ENCODE peak calls at places on chromosome 12, in five cellular contexts. One of them, this sample, is unnamed.

GRCh38 chr12:26855337-26856089 is 22.5 kb upstream of the ITPR2 start:
- DNase-seq in psoas muscle: no peak
- DNase-seq in AG10803: no peak
- DNase-seq in LNCaP clone FGC: no peak
- DNase-seq in coronary artery: no peak
- DNase-seq in this sample: no peak

GRCh38 chr12:131511391-131511802 is 199.5 kb upstream of the SFSWAP start:
- DNase-seq in LNCaP clone FGC: no peak
- DNase-seq in coronary artery: no peak
- DNase-seq in psoas muscle: no peak
- DNase-seq in AG10803: peak
- DNase-seq in this sample: no peak

GRCh38 chr12:131765961-131766360 is 55.1 kb downstream of the SFSWAP start:
- DNase-seq in coronary artery: no peak
- DNase-seq in AG10803: no peak
- DNase-seq in LNCaP clone FGC: no peak
- DNase-seq in psoas muscle: no peak
- DNase-seq in this sample: no peak

GRCh38 chr12:13962699-13963098 is 18.7 kb downstream of the GRIN2B start:
- DNase-seq in AG10803: no peak
- DNase-seq in psoas muscle: no peak
- DNase-seq in coronary artery: no peak
- DNase-seq in LNCaP clone FGC: no peak
- DNase-seq in this sample: no peak

GRCh38 chr12:8629486-8630033 is 16.9 kb upstream of the AICDA start:
- DNase-seq in LNCaP clone FGC: no peak
- DNase-seq in AG10803: peak
- DNase-seq in coronary artery: peak
- DNase-seq in psoas muscle: no peak
- DNase-seq in this sample: peak

GRCh38 chr12:119684730-119685129 is 16.8 kb downstream of the PRKAB1 start:
- DNase-seq in coronary artery: no peak
- DNase-seq in psoas muscle: no peak
- DNase-seq in LNCaP clone FGC: no peak
- DNase-seq in AG10803: peak
- DNase-seq in this sample: peak

GRCh38 chr12:29566441-29566840 is 69.0 kb upstream of the OVCH1 start:
- DNase-seq in coronary artery: no peak
- DNase-seq in AG10803: no peak
- DNase-seq in LNCaP clone FGC: no peak
- DNase-seq in psoas muscle: no peak
- DNase-seq in this sample: peak

GRCh38 chr12:18696971-18697602 is 40.7 kb downstream of the PLCZ1 start:
- DNase-seq in psoas muscle: no peak
- DNase-seq in AG10803: peak
- DNase-seq in LNCaP clone FGC: no peak
- DNase-seq in coronary artery: no peak
- DNase-seq in this sample: peak

GRCh38 chr12:34403706-34404376 is 381.5 kb downstream of the ALG10 start:
- DNase-seq in LNCaP clone FGC: no peak
- DNase-seq in AG10803: no peak
- DNase-seq in coronary artery: peak
- DNase-seq in psoas muscle: peak
- DNase-seq in this sample: no peak

GRCh38 chr12:93888964-93889363 is 211.8 kb downstream of the CRADD start:
- DNase-seq in AG10803: no peak
- DNase-seq in coronary artery: no peak
- DNase-seq in psoas muscle: no peak
- DNase-seq in LNCaP clone FGC: no peak
- DNase-seq in this sample: no peak

GRCh38 chr12:97767347-97767746 is 304.7 kb downstream of the RMST start:
- DNase-seq in LNCaP clone FGC: no peak
- DNase-seq in coronary artery: no peak
- DNase-seq in psoas muscle: no peak
- DNase-seq in AG10803: no peak
- DNase-seq in this sample: peak

GRCh38 chr12:14418526-14418925 is 53.0 kb downstream of the ATF7IP start:
- DNase-seq in AG10803: peak
- DNase-seq in psoas muscle: no peak
- DNase-seq in LNCaP clone FGC: peak
- DNase-seq in coronary artery: no peak
- DNase-seq in this sample: no peak

GRCh38 chr12:67747869-67748760 is 99.6 kb downstream of the DYRK2 start:
- DNase-seq in AG10803: peak
- DNase-seq in psoas muscle: peak
- DNase-seq in coronary artery: no peak
- DNase-seq in LNCaP clone FGC: no peak
- DNase-seq in this sample: peak

GRCh38 chr12:117096643-117097042 is 2.6 kb downstream of the TESC start:
- DNase-seq in AG10803: no peak
- DNase-seq in psoas muscle: no peak
- DNase-seq in coronary artery: no peak
- DNase-seq in LNCaP clone FGC: no peak
- DNase-seq in this sample: no peak

GRCh38 chr12:102811125-102811737 is 105.8 kb downstream of the PAH start:
- DNase-seq in psoas muscle: no peak
- DNase-seq in LNCaP clone FGC: peak
- DNase-seq in AG10803: peak
- DNase-seq in coronary artery: no peak
- DNase-seq in this sample: peak

GRCh38 chr12:120997448-120997847 is 18.8 kb downstream of the C12orf43 start:
- DNase-seq in AG10803: no peak
- DNase-seq in psoas muscle: no peak
- DNase-seq in LNCaP clone FGC: no peak
- DNase-seq in coronary artery: no peak
- DNase-seq in this sample: no peak

GRCh38 chr12:125203145-125203765 is 138.0 kb downstream of the AACS start:
- DNase-seq in coronary artery: no peak
- DNase-seq in LNCaP clone FGC: no peak
- DNase-seq in psoas muscle: no peak
- DNase-seq in AG10803: no peak
- DNase-seq in this sample: no peak

GRCh38 chr12:19303496-19303895 is 135.8 kb upstream of the AEBP2 start:
- DNase-seq in LNCaP clone FGC: no peak
- DNase-seq in psoas muscle: no peak
- DNase-seq in coronary artery: no peak
- DNase-seq in AG10803: no peak
- DNase-seq in this sample: no peak

GRCh38 chr12:47190271-47190750 is 110.6 kb upstream of the AMIGO2 start:
- DNase-seq in LNCaP clone FGC: no peak
- DNase-seq in AG10803: peak
- DNase-seq in coronary artery: no peak
- DNase-seq in psoas muscle: no peak
- DNase-seq in this sample: peak

GRCh38 chr12:47755655-47756562 is 2.8 kb downstream of the RAPGEF3 start:
- DNase-seq in LNCaP clone FGC: no peak
- DNase-seq in coronary artery: no peak
- DNase-seq in AG10803: no peak
- DNase-seq in psoas muscle: no peak
- DNase-seq in this sample: no peak

GRCh38 chr12:105474672-105475071 is 144.2 kb downstream of the C12orf75 start:
- DNase-seq in LNCaP clone FGC: no peak
- DNase-seq in coronary artery: no peak
- DNase-seq in psoas muscle: no peak
- DNase-seq in AG10803: peak
- DNase-seq in this sample: no peak

GRCh38 chr12:121333747-121334146 is 18.5 kb downstream of the ANAPC5 start:
- DNase-seq in LNCaP clone FGC: no peak
- DNase-seq in psoas muscle: no peak
- DNase-seq in coronary artery: no peak
- DNase-seq in AG10803: no peak
- DNase-seq in this sample: no peak

GRCh38 chr12:70576341-70577282 is 60.6 kb downstream of the PTPRB start:
- DNase-seq in coronary artery: no peak
- DNase-seq in psoas muscle: no peak
- DNase-seq in LNCaP clone FGC: peak
- DNase-seq in AG10803: peak
- DNase-seq in this sample: peak

GRCh38 chr12:27309293-27309994 is 23.2 kb upstream of the BMAL2 start:
- DNase-seq in LNCaP clone FGC: no peak
- DNase-seq in AG10803: no peak
- DNase-seq in coronary artery: no peak
- DNase-seq in psoas muscle: no peak
- DNase-seq in this sample: no peak

GRCh38 chr12:131836193-131836592 is 8.0 kb downstream of the MMP17 start:
- DNase-seq in AG10803: no peak
- DNase-seq in coronary artery: no peak
- DNase-seq in psoas muscle: no peak
- DNase-seq in LNCaP clone FGC: no peak
- DNase-seq in this sample: peak

GRCh38 chr12:90499793-90500192 is 455.2 kb downstream of the CCER1 start:
- DNase-seq in psoas muscle: no peak
- DNase-seq in AG10803: no peak
- DNase-seq in coronary artery: no peak
- DNase-seq in LNCaP clone FGC: peak
- DNase-seq in this sample: no peak
- H3K4me3 ChIP-seq in psoas muscle: no peak
- H3K4me3 ChIP-seq in AG10803: no peak
- H3K4me3 ChIP-seq in coronary artery: no peak
- H3K4me3 ChIP-seq in LNCaP clone FGC: no peak
- H3K4me3 ChIP-seq in this sample: no peak

DNA sequence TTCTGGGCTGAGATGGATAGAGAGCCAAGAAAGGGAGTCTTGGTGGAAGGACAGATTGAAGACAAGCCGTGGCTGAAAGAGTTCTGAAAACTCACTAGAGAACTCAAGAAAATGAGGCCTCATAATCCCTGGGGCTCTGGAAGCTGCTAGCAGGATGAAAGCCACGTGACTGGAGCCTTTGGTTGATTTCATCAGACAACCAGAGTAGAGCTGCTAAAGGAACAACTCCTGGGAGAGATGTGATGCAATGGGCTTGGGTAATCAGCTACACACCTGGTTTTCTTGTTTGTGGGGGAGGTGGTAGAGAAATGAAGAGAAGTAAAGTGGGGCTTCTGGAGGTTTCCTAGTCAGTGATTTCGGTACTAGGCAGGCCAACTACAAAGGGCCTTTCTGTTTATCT is 13.4 kb downstream of the CSRNP2 start:
- DNase-seq in coronary artery: no peak
- DNase-seq in AG10803: peak
- DNase-seq in LNCaP clone FGC: no peak
- DNase-seq in psoas muscle: no peak
- DNase-seq in this sample: peak
- H3K4me3 ChIP-seq in coronary artery: no peak
- H3K4me3 ChIP-seq in AG10803: no peak
- H3K4me3 ChIP-seq in LNCaP clone FGC: no peak
- H3K4me3 ChIP-seq in psoas muscle: no peak
- H3K4me3 ChIP-seq in this sample: no peak

DNA sequence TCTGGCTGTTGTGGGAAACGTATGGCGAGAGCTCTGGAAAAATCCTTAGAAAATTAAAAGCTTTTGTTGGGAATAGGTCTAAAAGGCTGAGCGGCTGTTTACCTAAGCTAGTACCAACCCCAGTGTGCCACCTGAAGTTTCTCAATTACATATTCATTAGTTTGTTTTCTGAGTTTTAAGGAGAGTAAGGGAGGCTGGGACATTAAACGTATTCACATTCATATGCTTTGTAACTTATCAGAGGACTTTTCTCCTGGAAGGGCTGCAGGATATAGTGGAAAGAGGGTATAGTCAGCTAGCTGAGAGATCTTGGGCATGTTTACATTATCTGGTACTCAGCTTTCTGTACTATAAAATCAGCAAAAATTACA is 1.5 kb upstream of the PAWR start:
- DNase-seq in psoas muscle: no peak
- DNase-seq in coronary artery: no peak
- DNase-seq in AG10803: no peak
- DNase-seq in LNCaP clone FGC: no peak
- DNase-seq in this sample: no peak
- H3K4me3 ChIP-seq in psoas muscle: no peak
- H3K4me3 ChIP-seq in coronary artery: peak
- H3K4me3 ChIP-seq in AG10803: peak
- H3K4me3 ChIP-seq in LNCaP clone FGC: no peak
- H3K4me3 ChIP-seq in this sample: peak

GRCh38 chr12:92403210-92404175 is 257.8 kb upstream of the BTG1 start:
- DNase-seq in psoas muscle: no peak
- DNase-seq in coronary artery: no peak
- DNase-seq in AG10803: no peak
- DNase-seq in LNCaP clone FGC: no peak
- DNase-seq in this sample: no peak

GRCh38 chr12:92402415-92402814 is 256.8 kb upstream of the BTG1 start:
- DNase-seq in LNCaP clone FGC: no peak
- DNase-seq in psoas muscle: no peak
- DNase-seq in AG10803: no peak
- DNase-seq in coronary artery: no peak
- DNase-seq in this sample: no peak

GRCh38 chr12:92398565-92399309 is 253.1 kb upstream of the BTG1 start:
- DNase-seq in AG10803: no peak
- DNase-seq in psoas muscle: no peak
- DNase-seq in coronary artery: no peak
- DNase-seq in LNCaP clone FGC: no peak
- DNase-seq in this sample: no peak

GRCh38 chr12:92396647-92397258 is 251.1 kb upstream of the BTG1 start:
- DNase-seq in LNCaP clone FGC: no peak
- DNase-seq in coronary artery: no peak
- DNase-seq in AG10803: peak
- DNase-seq in psoas muscle: no peak
- DNase-seq in this sample: peak

DNA sequence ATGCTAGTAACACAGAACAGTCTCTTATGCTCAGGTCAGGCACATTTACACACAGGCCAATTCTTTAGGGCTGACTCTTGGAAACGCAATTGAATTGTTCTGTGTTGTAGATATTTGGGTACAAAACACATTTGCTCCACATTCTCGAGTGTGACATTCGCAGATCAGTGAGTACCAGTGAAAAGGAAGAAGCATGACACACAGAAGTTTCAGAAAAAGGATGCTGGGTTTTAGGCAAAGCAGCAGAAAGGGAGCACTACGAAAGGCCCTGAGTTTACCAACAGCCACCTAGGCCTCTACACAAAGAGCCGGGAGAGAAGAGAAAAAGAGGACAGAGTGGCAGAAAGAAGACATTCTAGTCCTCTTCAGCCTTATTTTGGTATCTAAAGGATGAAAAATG is 254.4 kb upstream of the BTG1 start:
- DNase-seq in coronary artery: no peak
- DNase-seq in LNCaP clone FGC: no peak
- DNase-seq in psoas muscle: no peak
- DNase-seq in AG10803: no peak
- DNase-seq in this sample: no peak
- H3K4me3 ChIP-seq in coronary artery: no peak
- H3K4me3 ChIP-seq in LNCaP clone FGC: no peak
- H3K4me3 ChIP-seq in psoas muscle: no peak
- H3K4me3 ChIP-seq in AG10803: no peak
- H3K4me3 ChIP-seq in this sample: no peak

DNA sequence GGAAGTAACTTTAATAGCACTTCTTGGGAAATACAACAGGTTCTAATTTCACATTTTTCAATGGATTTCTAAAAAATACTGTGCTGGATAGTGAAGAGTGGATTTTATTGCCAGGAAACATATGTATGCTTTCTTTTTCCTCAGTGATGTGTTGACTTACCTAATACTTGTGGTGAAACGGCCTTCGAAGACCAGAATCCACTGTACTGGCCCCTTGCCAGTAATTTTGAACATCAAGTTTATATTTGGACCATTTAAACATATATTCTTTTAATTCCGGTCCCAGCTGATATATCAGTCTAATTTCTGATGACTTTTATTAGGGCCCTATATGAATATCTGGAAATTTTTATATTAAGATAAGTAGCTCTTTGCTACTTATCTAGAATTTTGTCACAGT is 1.8 kb downstream of the MSRB3 start:
- DNase-seq in AG10803: peak
- DNase-seq in coronary artery: no peak
- DNase-seq in LNCaP clone FGC: no peak
- DNase-seq in psoas muscle: no peak
- DNase-seq in this sample: peak
- H3K4me3 ChIP-seq in AG10803: peak
- H3K4me3 ChIP-seq in coronary artery: peak
- H3K4me3 ChIP-seq in LNCaP clone FGC: no peak
- H3K4me3 ChIP-seq in psoas muscle: peak
- H3K4me3 ChIP-seq in this sample: peak